ENCODE peak calls at places on chromosome 1, in six cellular contexts. T is stimulated activated CD4-positive, alpha-beta T cell treated with anti-CD3 and anti-CD28 coated beads, Interleukin-1b, Interleukin-23, amount 100 ng/mL, for 48 hours; X is activated naive CD4-positive, alpha-beta T cell treated with anti-CD3 and anti-CD28 coated beads, Interleukin-2, amount 50 U/mL, for 16 hours; L is psoas muscle; Z is lower leg skin; P is activated gamma-delta T cell treated with Interleukin-2 at 50 U/mL for 16 hours. I is an unnamed sample.

GRCh38 chr1:228087771-228088251 is 5.3 kb downstream of the ARF1 start:
- DNase-seq in L (peak; percentile 33), P (peak; percentile 32), Z (no peak), T (no peak), X (no peak), I (peak; percentile 74)

GRCh38 chr1:183961132-183961531 is 76.4 kb downstream of the COLGALT2 start:
- DNase-seq in Z (no peak), L (no peak), X (no peak), P (no peak), T (no peak), I (no peak)

GRCh38 chr1:177505905-177506590 is 335.3 kb downstream of the BRINP2 start:
- DNase-seq in L (no peak), Z (no peak), T (no peak), P (no peak), X (no peak), I (no peak)

GRCh38 chr1:159700312-159700711 is 14.1 kb downstream of the CRP start:
- DNase-seq in P (no peak), L (no peak), X (no peak), T (no peak), Z (no peak), I (no peak)

GRCh38 chr1:18901147-18901951 is 1.0 kb downstream of the ALDH4A1 start:
- DNase-seq in L (no peak), P (no peak), X (no peak), Z (no peak), T (no peak), I (no peak)

GRCh38 chr1:115536279-115536816 is 105.4 kb upstream of the VANGL1 start:
- DNase-seq in P (no peak), Z (no peak), T (no peak), L (no peak), X (no peak), I (no peak)

GRCh38 chr1:158112994-158113758 is 67.5 kb upstream of the CD1D start:
- DNase-seq in P (peak; percentile 42), L (no peak), X (peak; percentile 50), T (peak; percentile 12), Z (no peak), I (no peak)

GRCh38 chr1:157312270-157312812 is 174.1 kb upstream of the ETV3 start:
- DNase-seq in X (no peak), L (no peak), Z (no peak), T (no peak), P (no peak), I (no peak)

GRCh38 chr1:205270764-205271163 is 43.0 kb downstream of the TMCC2 start:
- DNase-seq in T (no peak), L (no peak), X (no peak), P (no peak), Z (no peak), I (no peak)

GRCh38 chr1:205376739-205377138 is 20.0 kb upstream of the KLHDC8A start:
- DNase-seq in T (no peak), Z (no peak), P (no peak), L (no peak), X (no peak), I (no peak)

GRCh38 chr1:93701619-93702018 is 20.0 kb upstream of the BCAR3 start:
- DNase-seq in L (peak; percentile 69), T (no peak), Z (no peak), P (no peak), X (no peak), I (no peak)

GRCh38 chr1:26102046-26102925 is 9.3 kb upstream of the PDIK1L start:
- DNase-seq in Z (no peak), T (no peak), L (no peak), X (no peak), P (no peak), I (no peak)

GRCh38 chr1:48853006-48853405 is 76.3 kb upstream of the BEND5 start:
- DNase-seq in T (no peak), Z (no peak), P (no peak), L (no peak), X (no peak), I (no peak)

GRCh38 chr1:177181631-177182291 is 11.0 kb downstream of the BRINP2 start:
- DNase-seq in X (no peak), Z (no peak), T (peak; percentile 31), L (peak; percentile 53), P (no peak), I (no peak)

GRCh38 chr1:54846716-54847284 is 40.2 kb downstream of the DHCR24 start:
- DNase-seq in T (no peak), L (no peak), Z (no peak), X (no peak), P (no peak), I (no peak)

GRCh38 chr1:112840631-112841624 is 115.1 kb downstream of the SLC16A1 start:
- DNase-seq in T (no peak), L (no peak), Z (no peak), P (no peak), X (no peak), I (no peak)

GRCh38 chr1:54885863-54886723 is 902 bp downstream of the DHCR24 start:
- DNase-seq in P (no peak), Z (peak; percentile 46), T (no peak), X (no peak), L (no peak), I (no peak)

GRCh38 chr1:188228623-188229022 is 1399.9 kb downstream of the PLA2G4A start:
- DNase-seq in X (no peak), T (no peak), L (no peak), Z (no peak), P (no peak), I (no peak)

GRCh38 chr1:26879793-26880192 is 10.3 kb downstream of the GPN2 start:
- DNase-seq in X (no peak), P (no peak), L (no peak), Z (no peak), T (no peak), I (no peak)

I was measured in CD14-positive monocyte.